ENCODE peak calls at places on chromosomes 16 and 17, in four cellular contexts. B, Q, I and L are unnamed samples.

GRCh38 chr16:47196457-47196856 is 52.7 kb upstream of the NETO2 start:
- DNase-seq in I (peak), Q (no peak), B (no peak), L (no peak)

GRCh38 chr17:67278363-67278762 is 33.4 kb upstream of the HELZ start:
- DNase-seq in I (no peak), Q (no peak), B (no peak), L (no peak)

GRCh38 chr17:57245786-57246185 is 10.5 kb upstream of the MSI2 start:
- DNase-seq in B (no peak), I (no peak), Q (no peak), L (no peak)

GRCh38 chr17:18166894-18167293 is 16.7 kb upstream of the ALKBH5 start:
- DNase-seq in B (peak), I (no peak), Q (no peak), L (no peak)

GRCh38 chr17:43676471-43676870 is 14.7 kb upstream of the MEOX1 start:
- DNase-seq in I (no peak), Q (peak), B (no peak), L (no peak)

GRCh38 chr16:89918453-89919347 is at the start of gene MC1R:
- DNase-seq in Q (peak), B (peak), I (peak), L (no peak)

GRCh38 chr17:45784583-45785372 is 658 bp downstream of the CRHR1 start:
- DNase-seq in B (no peak), I (peak), Q (peak), L (no peak)

GRCh38 chr16:14132696-14133048 is 61.6 kb downstream of the MRTFB start:
- DNase-seq in B (no peak), Q (no peak), I (no peak), L (no peak)

GRCh38 chr16:60776311-60776710 is 1259.9 kb downstream of the CDH8 start:
- DNase-seq in Q (no peak), B (no peak), I (no peak), L (no peak)

GRCh38 chr17:65231662-65232335 is 94.6 kb downstream of the RGS9 start:
- DNase-seq in I (peak), Q (peak), B (peak), L (peak)

GRCh38 chr16:12502671-12503070 is 301.0 kb downstream of the CPPED1 start:
- DNase-seq in Q (no peak), B (no peak), I (no peak), L (no peak)

GRCh38 chr16:12504312-12504711 is 299.4 kb downstream of the CPPED1 start:
- DNase-seq in B (no peak), Q (no peak), I (no peak), L (no peak)

GRCh38 chr16:12500771-12501170 is 302.9 kb downstream of the CPPED1 start:
- DNase-seq in I (no peak), B (peak), Q (no peak), L (no peak)

GRCh38 chr16:12503201-12503600 is 300.5 kb downstream of the CPPED1 start:
- DNase-seq in Q (no peak), B (no peak), I (no peak), L (no peak)

GRCh38 chr16:12501727-12502457 is 301.8 kb downstream of the CPPED1 start:
- DNase-seq in Q (no peak), I (no peak), B (no peak), L (no peak)
- TF ChIP-seq JUNB in Q (no peak), I (no peak), B (no peak), L (no peak)

DNA sequence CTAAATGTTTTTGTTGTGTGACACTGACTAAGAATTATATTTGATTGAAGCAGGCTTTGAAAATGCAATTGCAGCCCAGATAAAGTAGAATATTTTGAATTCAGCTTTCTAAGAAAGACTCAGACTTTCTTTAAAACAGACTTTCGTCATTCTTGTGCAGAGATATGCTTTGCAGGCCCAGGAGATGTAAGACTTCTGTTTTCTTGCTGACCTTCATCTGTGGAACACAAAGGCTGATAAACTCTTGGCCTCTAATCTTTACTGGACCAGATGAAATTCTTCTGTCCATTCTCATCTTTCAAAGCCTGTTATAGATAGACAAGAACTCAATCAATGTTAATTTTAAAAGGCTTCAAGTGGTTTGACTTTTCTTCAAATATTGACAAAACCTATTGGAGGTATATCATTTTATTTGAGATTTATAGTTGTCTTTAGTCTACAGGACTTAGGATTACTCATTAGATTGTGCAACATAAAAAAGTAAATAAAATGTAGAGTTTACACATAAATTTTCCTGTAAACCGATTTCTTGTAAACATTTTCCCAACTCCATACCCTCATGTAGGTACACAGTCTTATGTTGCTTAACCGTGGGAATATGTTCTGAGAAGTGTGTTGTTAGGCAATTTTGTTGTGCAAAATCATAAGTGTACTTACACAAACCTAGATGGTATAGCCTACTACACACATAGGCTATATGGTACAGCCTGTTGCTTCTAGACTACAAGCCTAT is 94.2 kb downstream of the MAP2K4 start:
- DNase-seq in I (no peak), Q (no peak), B (no peak), L (no peak)
- TF ChIP-seq JUNB in I (no peak), Q (no peak), B (no peak), L (no peak)

DNA sequence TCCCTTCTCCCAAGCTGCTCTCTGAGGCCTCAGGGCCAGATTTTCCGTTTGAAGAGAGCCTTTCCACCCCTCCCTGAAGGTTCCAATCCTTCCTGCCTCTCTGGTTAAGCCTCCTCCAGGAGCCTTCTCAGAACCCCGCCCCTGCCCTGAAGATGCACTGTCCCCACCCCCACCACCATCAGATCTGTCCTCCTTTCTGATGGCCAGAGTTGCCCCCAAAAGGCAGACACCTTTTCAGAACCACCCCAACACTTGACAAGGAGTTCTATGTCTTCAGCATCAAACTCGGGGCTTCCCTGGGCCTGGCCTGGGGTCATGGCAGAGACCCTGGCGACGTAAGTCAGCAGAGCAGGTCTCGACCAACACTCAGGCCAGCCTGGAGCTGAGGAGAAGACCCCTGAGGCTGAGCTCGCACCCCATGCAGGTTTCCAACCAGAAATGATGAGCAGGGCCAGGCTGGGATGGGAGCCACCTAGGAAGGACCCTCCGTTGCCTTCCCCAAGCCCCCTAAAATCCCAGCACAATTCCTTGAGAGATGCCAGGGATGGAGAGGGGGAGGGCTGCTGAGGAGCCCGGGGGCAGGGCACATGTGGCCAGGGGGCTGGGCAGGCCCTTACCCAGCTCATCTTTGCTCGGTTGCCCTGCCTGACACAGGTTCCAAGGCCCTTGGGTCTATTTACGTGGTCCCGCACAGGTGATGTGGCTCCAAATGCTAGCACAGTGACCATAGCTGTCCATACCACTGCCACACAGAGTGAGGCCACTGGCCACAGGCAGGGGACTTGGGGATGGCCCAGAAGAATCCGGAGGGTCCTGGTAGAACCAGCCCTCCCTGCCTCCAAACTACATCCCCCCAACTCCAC is 10.3 kb upstream of the PRR29 start:
- DNase-seq in I (no peak), Q (no peak), B (no peak), L (no peak)
- TF ChIP-seq JUNB in I (no peak), Q (no peak), B (no peak), L (no peak)

DNA sequence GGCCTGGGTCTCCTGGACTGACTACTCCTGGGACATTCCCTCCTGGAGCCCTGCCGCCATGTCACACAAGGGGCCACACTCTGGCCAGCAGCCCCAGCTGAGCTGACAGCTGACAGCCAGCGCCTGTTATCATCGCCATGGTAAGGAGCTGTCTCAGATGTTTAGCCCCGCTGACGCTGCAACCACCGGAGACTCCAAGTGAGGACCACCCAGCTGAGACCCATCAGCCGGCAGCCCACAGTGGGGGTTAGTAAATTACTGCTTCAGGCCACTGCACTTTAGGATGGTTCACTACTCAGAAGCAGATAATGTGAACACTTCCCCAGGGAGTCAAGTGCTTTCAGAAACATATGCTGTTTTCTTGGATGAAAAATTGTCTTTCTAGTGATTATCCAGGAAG is 14.6 kb upstream of the SPHK1 start:
- DNase-seq in I (no peak), Q (no peak), B (no peak), L (no peak)
- TF ChIP-seq JUNB in I (no peak), Q (no peak), B (no peak), L (no peak)

GRCh38 chr17:79478051-79478461 is 132.8 kb downstream of the RBFOX3 start:
- DNase-seq in I (no peak), B (no peak), Q (no peak), L (no peak)
- TF ChIP-seq JUNB in I (no peak), B (no peak), Q (no peak), L (no peak)

GRCh38 chr16:50609049-50609832 is 61.0 kb downstream of the NKD1 start:
- DNase-seq in B (no peak), Q (no peak), I (no peak), L (no peak)
- TF ChIP-seq JUNB in B (no peak), Q (no peak), I (no peak), L (no peak)

DNA sequence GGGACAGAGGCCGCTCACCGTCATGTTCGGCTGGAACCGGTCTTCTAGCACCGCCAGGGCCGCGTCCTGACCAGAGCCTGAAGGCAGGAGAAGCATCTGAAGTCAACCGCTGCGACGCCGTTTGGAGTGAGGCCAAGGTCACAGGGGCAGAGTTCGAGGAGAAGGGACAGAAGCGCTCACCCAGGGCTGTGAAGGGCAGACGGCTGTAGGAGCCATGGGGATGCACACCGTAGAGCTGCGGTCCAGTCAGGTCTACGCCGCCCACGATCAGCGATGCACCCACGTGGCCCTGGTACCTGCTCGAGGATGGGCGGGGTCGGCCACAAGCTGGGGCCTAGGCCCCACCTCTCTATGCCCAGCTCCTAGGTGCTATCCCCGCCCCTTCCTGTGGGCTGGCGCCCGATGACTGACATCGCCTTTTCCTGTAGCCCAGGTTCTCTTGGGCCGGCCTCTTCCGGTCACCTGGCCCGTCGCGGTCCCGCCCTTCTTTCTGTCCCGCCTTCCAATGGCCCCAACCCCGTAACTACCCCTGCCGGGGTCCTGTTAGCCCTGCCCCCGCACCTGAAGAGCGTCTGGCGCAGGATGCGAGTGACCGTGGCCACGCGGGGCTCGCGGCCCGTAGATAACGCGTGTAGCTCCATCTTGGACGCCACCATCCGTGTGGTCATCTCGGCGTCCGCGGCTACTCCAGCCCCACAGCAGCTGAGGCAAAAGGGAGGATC is 1.1 kb downstream of the PSMB10 start:
- DNase-seq in Q (peak), B (peak), I (peak), L (peak)
- TF ChIP-seq JUNB in Q (no peak), B (no peak), I (no peak), L (no peak)

GRCh38 chr17:78168906-78169793 is 769 bp downstream of the SYNGR2 start:
- DNase-seq in Q (no peak), B (peak), I (peak), L (no peak)
- TF ChIP-seq JUNB in Q (no peak), B (no peak), I (no peak), L (no peak)